ENCODE peak calls at places on chromosomes 13 and 19, in five cellular contexts. One of them, this sample, is unnamed.

GRCh38 chr13:103540394-103540793 is 474.2 kb upstream of the SLC10A2 start:
- DNase-seq in AG09309: no peak
- DNase-seq in SW 1271: no peak
- DNase-seq in thyroid gland: no peak
- DNase-seq in fibroblast of mammary gland: no peak
- DNase-seq in this sample: no peak

GRCh38 chr19:12695090-12695489 is 1.3 kb downstream of the FBXW9 start:
- DNase-seq in AG09309: no peak
- DNase-seq in SW 1271: no peak
- DNase-seq in thyroid gland: no peak
- DNase-seq in fibroblast of mammary gland: no peak
- DNase-seq in this sample: no peak

GRCh38 chr13:104006625-104007061 is 940.4 kb upstream of the SLC10A2 start:
- DNase-seq in AG09309: no peak
- DNase-seq in SW 1271: no peak
- DNase-seq in thyroid gland: peak
- DNase-seq in fibroblast of mammary gland: no peak
- DNase-seq in this sample: no peak

GRCh38 chr19:52410276-52410675 is 12.6 kb downstream of the ZNF528 start:
- DNase-seq in AG09309: no peak
- DNase-seq in SW 1271: no peak
- DNase-seq in thyroid gland: no peak
- DNase-seq in fibroblast of mammary gland: no peak
- DNase-seq in this sample: no peak

GRCh38 chr13:51797664-51798488 is 6.1 kb downstream of the DHRS12 start:
- DNase-seq in AG09309: no peak
- DNase-seq in SW 1271: no peak
- DNase-seq in thyroid gland: peak
- DNase-seq in fibroblast of mammary gland: peak
- DNase-seq in this sample: no peak

GRCh38 chr13:21684576-21684975 is 13.7 kb downstream of the FGF9 start:
- DNase-seq in AG09309: no peak
- DNase-seq in SW 1271: no peak
- DNase-seq in thyroid gland: no peak
- DNase-seq in fibroblast of mammary gland: no peak
- DNase-seq in this sample: no peak

GRCh38 chr13:106530907-106531520 is 4.4 kb downstream of the EFNB2 start:
- DNase-seq in AG09309: no peak
- DNase-seq in SW 1271: no peak
- DNase-seq in thyroid gland: no peak
- DNase-seq in fibroblast of mammary gland: no peak
- DNase-seq in this sample: no peak

GRCh38 chr19:3105641-3106508 is 11.7 kb downstream of the GNA11 start:
- DNase-seq in AG09309: no peak
- DNase-seq in SW 1271: no peak
- DNase-seq in thyroid gland: peak
- DNase-seq in fibroblast of mammary gland: no peak
- DNase-seq in this sample: no peak

GRCh38 chr19:2770055-2771013 is 12.7 kb downstream of the SGTA start:
- DNase-seq in AG09309: no peak
- DNase-seq in SW 1271: no peak
- DNase-seq in thyroid gland: no peak
- DNase-seq in fibroblast of mammary gland: peak
- DNase-seq in this sample: no peak

GRCh38 chr19:23401086-23401485 is 5.8 kb upstream of the ZNF91 start:
- DNase-seq in AG09309: no peak
- DNase-seq in SW 1271: no peak
- DNase-seq in thyroid gland: no peak
- DNase-seq in fibroblast of mammary gland: no peak
- DNase-seq in this sample: no peak

GRCh38 chr19:22620912-22621311 is 13.2 kb upstream of the ZNF492 start:
- DNase-seq in AG09309: no peak
- DNase-seq in SW 1271: no peak
- DNase-seq in thyroid gland: no peak
- DNase-seq in fibroblast of mammary gland: no peak
- DNase-seq in this sample: no peak

GRCh38 chr13:75369986-75370385 is 112.0 kb downstream of the TBC1D4 start:
- DNase-seq in AG09309: no peak
- DNase-seq in SW 1271: no peak
- DNase-seq in thyroid gland: peak
- DNase-seq in fibroblast of mammary gland: no peak
- DNase-seq in this sample: no peak

GRCh38 chr19:15424121-15424520 is 5.3 kb upstream of the AKAP8L start:
- DNase-seq in AG09309: no peak
- DNase-seq in SW 1271: no peak
- DNase-seq in thyroid gland: no peak
- DNase-seq in fibroblast of mammary gland: no peak
- DNase-seq in this sample: peak

GRCh38 chr13:49395416-49396277 is 48.2 kb downstream of the CAB39L start:
- DNase-seq in AG09309: no peak
- DNase-seq in SW 1271: no peak
- DNase-seq in thyroid gland: no peak
- DNase-seq in fibroblast of mammary gland: peak
- DNase-seq in this sample: no peak

GRCh38 chr19:47619763-47620162 is 10.8 kb downstream of the BICRA start:
- DNase-seq in AG09309: no peak
- DNase-seq in SW 1271: no peak
- DNase-seq in thyroid gland: no peak
- DNase-seq in fibroblast of mammary gland: no peak
- DNase-seq in this sample: no peak

GRCh38 chr13:47175172-47175806 is 278.4 kb upstream of the HTR2A start:
- DNase-seq in AG09309: peak
- DNase-seq in SW 1271: peak
- DNase-seq in thyroid gland: no peak
- DNase-seq in fibroblast of mammary gland: peak
- DNase-seq in this sample: no peak

GRCh38 chr13:33838567-33839131 is 20.7 kb downstream of the RFC3 start:
- DNase-seq in AG09309: peak
- DNase-seq in SW 1271: no peak
- DNase-seq in thyroid gland: no peak
- DNase-seq in fibroblast of mammary gland: peak
- DNase-seq in this sample: no peak

GRCh38 chr19:6739390-6739883 is at the start of gene TRIP10:
- DNase-seq in AG09309: no peak
- DNase-seq in SW 1271: no peak
- DNase-seq in thyroid gland: peak
- DNase-seq in fibroblast of mammary gland: peak
- DNase-seq in this sample: peak

GRCh38 chr13:51223284-51224270 is 1.4 kb downstream of the FAM124A start:
- DNase-seq in AG09309: no peak
- DNase-seq in SW 1271: no peak
- DNase-seq in thyroid gland: no peak
- DNase-seq in fibroblast of mammary gland: no peak
- DNase-seq in this sample: peak

GRCh38 chr19:46256855-46257254 is 27.3 kb downstream of the IGFL1 start:
- DNase-seq in AG09309: no peak
- DNase-seq in SW 1271: no peak
- DNase-seq in thyroid gland: no peak
- DNase-seq in fibroblast of mammary gland: peak
- DNase-seq in this sample: no peak

GRCh38 chr13:90928109-90928508 is 419.4 kb upstream of the MIR17HG start:
- DNase-seq in AG09309: no peak
- DNase-seq in SW 1271: no peak
- DNase-seq in thyroid gland: no peak
- DNase-seq in fibroblast of mammary gland: no peak
- DNase-seq in this sample: no peak

GRCh38 chr13:84567848-84568247 is 685.6 kb upstream of the SLITRK1 start:
- DNase-seq in AG09309: no peak
- DNase-seq in SW 1271: no peak
- DNase-seq in thyroid gland: no peak
- DNase-seq in fibroblast of mammary gland: no peak
- DNase-seq in this sample: no peak

GRCh38 chr19:54160182-54160811 is 776 bp upstream of the LENG1 start:
- DNase-seq in AG09309: no peak
- DNase-seq in SW 1271: no peak
- DNase-seq in thyroid gland: peak
- DNase-seq in fibroblast of mammary gland: peak
- DNase-seq in this sample: no peak

GRCh38 chr19:10418281-10419199 is 1.8 kb upstream of the PDE4A start:
- DNase-seq in AG09309: no peak
- DNase-seq in SW 1271: no peak
- DNase-seq in thyroid gland: no peak
- DNase-seq in fibroblast of mammary gland: no peak
- DNase-seq in this sample: no peak